ENCODE peak calls at places on chromosomes 11 and 22, in ten cellular contexts. One of them, this sample, is unnamed.

GRCh38 chr11:130397780-130398179 is 30.6 kb downstream of the ADAMTS8 start:
- DNase-seq in suprapubic skin: no peak
- DNase-seq in A549: no peak
- DNase-seq in bronchial epithelial cell: no peak
- DNase-seq in CD4-positive, alpha-beta memory T cell: no peak
- DNase-seq in upper lobe of right lung: no peak
- DNase-seq in heart right ventricle: no peak
- DNase-seq in fibroblast of mammary gland: no peak
- DNase-seq in mammary epithelial cell: no peak
- DNase-seq in fibroblast of pulmonary artery: no peak
- DNase-seq in this sample: no peak

GRCh38 chr22:40441761-40442364 is 71.5 kb downstream of the SGSM3 start:
- DNase-seq in suprapubic skin: no peak
- DNase-seq in A549: no peak
- DNase-seq in bronchial epithelial cell: no peak
- DNase-seq in CD4-positive, alpha-beta memory T cell: no peak
- DNase-seq in upper lobe of right lung: no peak
- DNase-seq in heart right ventricle: no peak
- DNase-seq in fibroblast of mammary gland: no peak
- DNase-seq in mammary epithelial cell: no peak
- DNase-seq in fibroblast of pulmonary artery: no peak
- DNase-seq in this sample: no peak

GRCh38 chr22:45709004-45709739 is 37.5 kb downstream of the ATXN10 start:
- DNase-seq in suprapubic skin: no peak
- DNase-seq in A549: peak
- DNase-seq in bronchial epithelial cell: peak
- DNase-seq in CD4-positive, alpha-beta memory T cell: no peak
- DNase-seq in upper lobe of right lung: no peak
- DNase-seq in heart right ventricle: no peak
- DNase-seq in fibroblast of mammary gland: peak
- DNase-seq in mammary epithelial cell: peak
- DNase-seq in fibroblast of pulmonary artery: peak
- DNase-seq in this sample: no peak

GRCh38 chr11:78200553-78200952 is 11.8 kb downstream of the USP35 start:
- DNase-seq in suprapubic skin: no peak
- DNase-seq in A549: no peak
- DNase-seq in bronchial epithelial cell: no peak
- DNase-seq in CD4-positive, alpha-beta memory T cell: no peak
- DNase-seq in upper lobe of right lung: peak
- DNase-seq in heart right ventricle: no peak
- DNase-seq in fibroblast of mammary gland: no peak
- DNase-seq in mammary epithelial cell: no peak
- DNase-seq in fibroblast of pulmonary artery: no peak
- DNase-seq in this sample: peak

GRCh38 chr11:45180158-45180887 is 33.9 kb downstream of the PRDM11 start:
- DNase-seq in suprapubic skin: no peak
- DNase-seq in A549: peak
- DNase-seq in bronchial epithelial cell: peak
- DNase-seq in CD4-positive, alpha-beta memory T cell: no peak
- DNase-seq in upper lobe of right lung: peak
- DNase-seq in heart right ventricle: no peak
- DNase-seq in fibroblast of mammary gland: no peak
- DNase-seq in mammary epithelial cell: peak
- DNase-seq in fibroblast of pulmonary artery: no peak
- DNase-seq in this sample: peak

GRCh38 chr11:129637473-129637872 is 178.2 kb upstream of the TMEM45B start:
- DNase-seq in suprapubic skin: no peak
- DNase-seq in A549: peak
- DNase-seq in bronchial epithelial cell: peak
- DNase-seq in CD4-positive, alpha-beta memory T cell: no peak
- DNase-seq in upper lobe of right lung: no peak
- DNase-seq in heart right ventricle: no peak
- DNase-seq in fibroblast of mammary gland: peak
- DNase-seq in mammary epithelial cell: peak
- DNase-seq in fibroblast of pulmonary artery: no peak
- DNase-seq in this sample: no peak

GRCh38 chr11:61747389-61748285 is 4.8 kb upstream of the MYRF start:
- DNase-seq in suprapubic skin: no peak
- DNase-seq in A549: peak
- DNase-seq in bronchial epithelial cell: peak
- DNase-seq in CD4-positive, alpha-beta memory T cell: peak
- DNase-seq in upper lobe of right lung: peak
- DNase-seq in heart right ventricle: peak
- DNase-seq in fibroblast of mammary gland: peak
- DNase-seq in mammary epithelial cell: peak
- DNase-seq in fibroblast of pulmonary artery: peak
- DNase-seq in this sample: peak

GRCh38 chr11:33747969-33748368 is 11.7 kb upstream of the CD59 start:
- DNase-seq in suprapubic skin: no peak
- DNase-seq in A549: no peak
- DNase-seq in bronchial epithelial cell: no peak
- DNase-seq in CD4-positive, alpha-beta memory T cell: no peak
- DNase-seq in upper lobe of right lung: no peak
- DNase-seq in heart right ventricle: no peak
- DNase-seq in fibroblast of mammary gland: no peak
- DNase-seq in mammary epithelial cell: no peak
- DNase-seq in fibroblast of pulmonary artery: peak
- DNase-seq in this sample: no peak

GRCh38 chr22:44648821-44649566 is 53.0 kb upstream of the PRR5 start:
- DNase-seq in suprapubic skin: peak
- DNase-seq in A549: no peak
- DNase-seq in bronchial epithelial cell: peak
- DNase-seq in CD4-positive, alpha-beta memory T cell: no peak
- DNase-seq in upper lobe of right lung: peak
- DNase-seq in heart right ventricle: no peak
- DNase-seq in fibroblast of mammary gland: peak
- DNase-seq in mammary epithelial cell: peak
- DNase-seq in fibroblast of pulmonary artery: peak
- DNase-seq in this sample: peak

GRCh38 chr22:12601870-12602779 is 2925.9 kb upstream of the OR11H1 start:
- DNase-seq in suprapubic skin: no peak
- DNase-seq in A549: no peak
- DNase-seq in bronchial epithelial cell: no peak
- DNase-seq in CD4-positive, alpha-beta memory T cell: no peak
- DNase-seq in upper lobe of right lung: peak
- DNase-seq in heart right ventricle: no peak
- DNase-seq in fibroblast of mammary gland: no peak
- DNase-seq in mammary epithelial cell: no peak
- DNase-seq in fibroblast of pulmonary artery: no peak
- DNase-seq in this sample: peak

GRCh38 chr11:45100338-45100737 is 46.1 kb upstream of the PRDM11 start:
- DNase-seq in suprapubic skin: peak
- DNase-seq in A549: peak
- DNase-seq in bronchial epithelial cell: peak
- DNase-seq in CD4-positive, alpha-beta memory T cell: no peak
- DNase-seq in upper lobe of right lung: no peak
- DNase-seq in heart right ventricle: no peak
- DNase-seq in fibroblast of mammary gland: peak
- DNase-seq in mammary epithelial cell: peak
- DNase-seq in fibroblast of pulmonary artery: peak
- DNase-seq in this sample: no peak

DNA sequence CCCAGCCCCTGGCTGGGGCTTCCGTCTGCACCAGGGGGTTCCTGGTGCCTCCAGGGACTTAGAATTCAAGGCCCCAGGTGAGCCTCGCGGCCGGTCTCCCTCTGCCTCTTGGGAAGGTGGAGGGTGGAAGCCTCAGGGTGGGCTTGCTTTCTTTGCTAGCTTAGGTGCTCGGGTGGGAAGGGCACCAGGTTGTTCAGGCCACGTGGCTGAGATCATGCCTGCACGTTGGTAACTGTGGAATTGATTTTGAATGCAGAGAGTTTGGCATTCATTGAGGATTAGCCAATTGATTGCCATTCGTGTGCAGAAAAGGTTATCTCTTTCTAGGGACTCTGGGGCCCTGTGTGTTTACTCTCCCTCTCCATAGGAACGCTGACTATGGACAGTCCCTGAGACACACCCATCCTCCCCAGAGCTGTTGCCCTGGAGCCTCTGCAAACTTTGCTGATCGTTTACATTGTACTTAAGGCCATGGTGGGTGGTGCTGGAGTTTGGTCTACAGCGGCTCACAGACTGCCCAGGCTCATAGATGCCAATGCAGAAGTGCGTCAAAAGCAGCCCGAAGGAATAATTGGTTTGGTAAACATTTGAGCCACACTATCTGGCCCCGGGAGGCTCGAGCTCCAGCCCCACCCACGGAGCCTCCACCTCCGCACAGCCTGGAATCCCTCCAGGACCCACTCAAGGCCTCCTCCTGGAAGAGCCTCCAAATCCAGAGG is 1457.7 kb downstream of the BRD1 start:
- DNase-seq in suprapubic skin: peak
- DNase-seq in A549: peak
- DNase-seq in bronchial epithelial cell: no peak
- DNase-seq in CD4-positive, alpha-beta memory T cell: no peak
- DNase-seq in upper lobe of right lung: no peak
- DNase-seq in heart right ventricle: no peak
- DNase-seq in fibroblast of mammary gland: no peak
- DNase-seq in mammary epithelial cell: no peak
- DNase-seq in fibroblast of pulmonary artery: no peak
- DNase-seq in this sample: peak
- H3K4me3 ChIP-seq in suprapubic skin: no peak
- H3K4me3 ChIP-seq in A549: no peak
- H3K4me3 ChIP-seq in bronchial epithelial cell: no peak
- H3K4me3 ChIP-seq in CD4-positive, alpha-beta memory T cell: no peak
- H3K4me3 ChIP-seq in upper lobe of right lung: no peak
- H3K4me3 ChIP-seq in heart right ventricle: no peak
- H3K4me3 ChIP-seq in fibroblast of mammary gland: no peak
- H3K4me3 ChIP-seq in mammary epithelial cell: no peak
- H3K4me3 ChIP-seq in fibroblast of pulmonary artery: no peak
- H3K4me3 ChIP-seq in this sample: no peak

GRCh38 chr11:118615282-118615979 is 8.0 kb downstream of the PHLDB1 start:
- DNase-seq in suprapubic skin: peak
- DNase-seq in A549: no peak
- DNase-seq in bronchial epithelial cell: no peak
- DNase-seq in CD4-positive, alpha-beta memory T cell: no peak
- DNase-seq in upper lobe of right lung: peak
- DNase-seq in heart right ventricle: no peak
- DNase-seq in fibroblast of mammary gland: no peak
- DNase-seq in mammary epithelial cell: no peak
- DNase-seq in fibroblast of pulmonary artery: no peak
- DNase-seq in this sample: peak
- H3K4me3 ChIP-seq in suprapubic skin: no peak
- H3K4me3 ChIP-seq in A549: no peak
- H3K4me3 ChIP-seq in bronchial epithelial cell: no peak
- H3K4me3 ChIP-seq in CD4-positive, alpha-beta memory T cell: no peak
- H3K4me3 ChIP-seq in upper lobe of right lung: no peak
- H3K4me3 ChIP-seq in heart right ventricle: no peak
- H3K4me3 ChIP-seq in fibroblast of mammary gland: no peak
- H3K4me3 ChIP-seq in mammary epithelial cell: no peak
- H3K4me3 ChIP-seq in fibroblast of pulmonary artery: no peak
- H3K4me3 ChIP-seq in this sample: no peak

GRCh38 chr22:32804823-32805585 is 3.5 kb downstream of the TIMP3 start:
- DNase-seq in suprapubic skin: no peak
- DNase-seq in A549: no peak
- DNase-seq in bronchial epithelial cell: no peak
- DNase-seq in CD4-positive, alpha-beta memory T cell: no peak
- DNase-seq in upper lobe of right lung: no peak
- DNase-seq in heart right ventricle: no peak
- DNase-seq in fibroblast of mammary gland: no peak
- DNase-seq in mammary epithelial cell: no peak
- DNase-seq in fibroblast of pulmonary artery: no peak
- DNase-seq in this sample: no peak

GRCh38 chr22:32804036-32804435 is 2.5 kb downstream of the TIMP3 start:
- DNase-seq in suprapubic skin: no peak
- DNase-seq in A549: no peak
- DNase-seq in bronchial epithelial cell: no peak
- DNase-seq in CD4-positive, alpha-beta memory T cell: no peak
- DNase-seq in upper lobe of right lung: no peak
- DNase-seq in heart right ventricle: no peak
- DNase-seq in fibroblast of mammary gland: peak
- DNase-seq in mammary epithelial cell: peak
- DNase-seq in fibroblast of pulmonary artery: peak
- DNase-seq in this sample: no peak

GRCh38 chr22:32801436-32802290 is at the start of gene TIMP3:
- DNase-seq in suprapubic skin: peak
- DNase-seq in A549: peak
- DNase-seq in bronchial epithelial cell: no peak
- DNase-seq in CD4-positive, alpha-beta memory T cell: no peak
- DNase-seq in upper lobe of right lung: peak
- DNase-seq in heart right ventricle: peak
- DNase-seq in fibroblast of mammary gland: peak
- DNase-seq in mammary epithelial cell: peak
- DNase-seq in fibroblast of pulmonary artery: peak
- DNase-seq in this sample: peak

GRCh38 chr22:32802291-32802826 is 854 bp downstream of the TIMP3 start:
- DNase-seq in suprapubic skin: no peak
- DNase-seq in A549: no peak
- DNase-seq in bronchial epithelial cell: no peak
- DNase-seq in CD4-positive, alpha-beta memory T cell: no peak
- DNase-seq in upper lobe of right lung: no peak
- DNase-seq in heart right ventricle: no peak
- DNase-seq in fibroblast of mammary gland: peak
- DNase-seq in mammary epithelial cell: peak
- DNase-seq in fibroblast of pulmonary artery: peak
- DNase-seq in this sample: no peak

DNA sequence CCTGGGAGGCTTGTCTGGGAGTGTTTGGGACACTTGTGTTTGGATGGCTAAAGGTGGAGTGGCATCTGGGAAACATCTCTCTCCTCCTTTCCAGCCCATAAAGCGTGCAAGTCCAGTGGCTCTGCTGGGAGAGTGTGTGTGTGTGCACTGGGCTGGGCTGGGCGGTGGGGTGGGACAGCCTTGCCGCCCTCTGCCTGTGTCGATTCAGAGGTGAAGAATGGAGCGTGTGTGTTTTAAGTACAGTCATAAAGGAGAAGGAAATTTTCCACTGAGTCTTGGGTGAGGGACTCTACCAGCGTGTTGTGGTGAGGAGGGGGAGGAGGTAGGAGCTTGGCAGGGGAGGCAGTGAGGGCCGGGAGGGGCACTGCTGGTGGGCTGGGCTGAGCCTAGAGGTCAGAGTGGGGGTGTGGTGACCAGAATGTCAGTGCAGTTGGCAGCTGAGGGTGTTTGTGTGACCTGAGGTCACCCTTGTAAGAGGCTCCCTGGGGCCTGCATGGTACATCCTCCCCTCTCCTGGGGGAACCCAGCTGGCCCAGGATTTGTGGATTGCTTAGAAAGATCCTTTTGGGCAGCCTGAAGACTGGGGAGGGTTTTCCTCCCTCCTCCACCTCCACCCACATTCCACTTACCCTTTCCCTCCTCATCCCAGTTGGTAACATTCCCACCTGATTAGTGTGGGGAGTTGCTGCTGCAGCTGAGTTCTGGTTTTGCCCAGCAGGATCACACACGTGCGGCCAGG is 1.7 kb downstream of the TIMP3 start:
- DNase-seq in suprapubic skin: no peak
- DNase-seq in A549: no peak
- DNase-seq in bronchial epithelial cell: peak
- DNase-seq in CD4-positive, alpha-beta memory T cell: no peak
- DNase-seq in upper lobe of right lung: no peak
- DNase-seq in heart right ventricle: no peak
- DNase-seq in fibroblast of mammary gland: peak
- DNase-seq in mammary epithelial cell: peak
- DNase-seq in fibroblast of pulmonary artery: no peak
- DNase-seq in this sample: no peak
- H3K4me3 ChIP-seq in suprapubic skin: peak
- H3K4me3 ChIP-seq in A549: no peak
- H3K4me3 ChIP-seq in bronchial epithelial cell: peak
- H3K4me3 ChIP-seq in CD4-positive, alpha-beta memory T cell: no peak
- H3K4me3 ChIP-seq in upper lobe of right lung: peak
- H3K4me3 ChIP-seq in heart right ventricle: peak
- H3K4me3 ChIP-seq in fibroblast of mammary gland: peak
- H3K4me3 ChIP-seq in mammary epithelial cell: peak
- H3K4me3 ChIP-seq in fibroblast of pulmonary artery: peak
- H3K4me3 ChIP-seq in this sample: peak

GRCh38 chr22:41910599-41911291 is 4.1 kb downstream of the SHISA8 start:
- DNase-seq in suprapubic skin: no peak
- DNase-seq in A549: no peak
- DNase-seq in bronchial epithelial cell: no peak
- DNase-seq in CD4-positive, alpha-beta memory T cell: peak
- DNase-seq in upper lobe of right lung: no peak
- DNase-seq in heart right ventricle: peak
- DNase-seq in fibroblast of mammary gland: peak
- DNase-seq in mammary epithelial cell: no peak
- DNase-seq in fibroblast of pulmonary artery: no peak
- DNase-seq in this sample: no peak
- H3K4me3 ChIP-seq in suprapubic skin: peak
- H3K4me3 ChIP-seq in A549: no peak
- H3K4me3 ChIP-seq in bronchial epithelial cell: no peak
- H3K4me3 ChIP-seq in CD4-positive, alpha-beta memory T cell: no peak
- H3K4me3 ChIP-seq in upper lobe of right lung: peak
- H3K4me3 ChIP-seq in heart right ventricle: peak
- H3K4me3 ChIP-seq in fibroblast of mammary gland: no peak
- H3K4me3 ChIP-seq in mammary epithelial cell: peak
- H3K4me3 ChIP-seq in fibroblast of pulmonary artery: no peak
- H3K4me3 ChIP-seq in this sample: peak

This sample was measured in spleen.